ENCODE peak calls at places on chromosomes 1 and 21, in ten cellular contexts. T, G, I, O, U, R, Q, D, N and M are unnamed samples.

GRCh38 chr1:223403184-223403815 is 10.1 kb downstream of the CCDC185 start:
- DNase-seq in G (no peak), O (no peak), U (no peak), I (no peak), Q (no peak), N (no peak), R (no peak), T (no peak), D (no peak), M (no peak)

GRCh38 chr1:156104861-156105546 is 9.5 kb upstream of the LMNA start:
- DNase-seq in N (no peak), O (no peak), I (no peak), D (no peak), G (no peak), U (no peak), T (no peak), Q (no peak), R (no peak), M (no peak)

GRCh38 chr21:35217504-35218060 is 168.5 kb upstream of the RUNX1 start:
- DNase-seq in O (no peak), U (no peak), G (no peak), D (no peak), T (no peak), I (no peak), R (no peak), N (no peak), Q (no peak), M (no peak)

GRCh38 chr1:169003864-169004516 is 102.5 kb upstream of the ATP1B1 start:
- DNase-seq in U (peak), I (no peak), T (no peak), R (no peak), N (no peak), Q (no peak), D (no peak), O (no peak), G (no peak), M (no peak)

GRCh38 chr1:41494351-41495170 is 10.1 kb upstream of the EDN2 start:
- DNase-seq in G (no peak), D (no peak), R (no peak), Q (no peak), T (no peak), I (no peak), O (no peak), U (no peak), N (no peak), M (no peak)

GRCh38 chr1:211382182-211382713 is 55.6 kb downstream of the TRAF5 start:
- DNase-seq in U (no peak), Q (no peak), I (no peak), O (no peak), R (no peak), G (no peak), D (no peak), N (no peak), T (no peak), M (no peak)

GRCh38 chr1:182802006-182802798 is 12.6 kb downstream of the NPL start:
- DNase-seq in N (no peak), O (no peak), R (no peak), I (no peak), G (no peak), D (no peak), T (no peak), Q (no peak), U (no peak), M (peak)

GRCh38 chr1:235941852-235942624 is 75.3 kb upstream of the LYST start:
- DNase-seq in R (no peak), T (no peak), O (no peak), N (no peak), G (no peak), Q (no peak), I (no peak), U (no peak), D (no peak), M (no peak)

GRCh38 chr1:173554541-173555250 is 48.2 kb downstream of the SLC9C2 start:
- DNase-seq in R (no peak), U (no peak), I (no peak), G (no peak), N (no peak), Q (no peak), D (no peak), O (no peak), T (no peak), M (no peak)

GRCh38 chr1:24903560-24903954 is 26.5 kb downstream of the RUNX3 start:
- DNase-seq in G (peak), D (no peak), R (no peak), N (no peak), I (peak), Q (no peak), U (no peak), T (no peak), O (no peak), M (no peak)

GRCh38 chr1:206770531-206771352 is at the start of gene IL19:
- DNase-seq in G (peak), D (no peak), T (no peak), R (no peak), N (no peak), O (no peak), I (no peak), U (no peak), Q (no peak), M (no peak)

GRCh38 chr1:167601442-167602380 is 28.3 kb upstream of the RCSD1 start:
- DNase-seq in G (no peak), O (peak), U (peak), T (no peak), N (no peak), I (no peak), Q (peak), R (no peak), D (no peak), M (peak)

GRCh38 chr1:236795757-236796719 is 946 bp downstream of the MTR start:
- DNase-seq in G (no peak), U (no peak), R (no peak), D (no peak), N (no peak), T (no peak), I (no peak), Q (no peak), O (no peak), M (peak)

GRCh38 chr1:111833334-111833733 is 77.6 kb downstream of the DDX20 start:
- DNase-seq in O (no peak), I (no peak), D (no peak), T (no peak), U (no peak), Q (peak), R (no peak), G (no peak), N (no peak), M (peak)

GRCh38 chr1:246791303-246791918 is 67.2 kb downstream of the SCCPDH start:
- DNase-seq in T (no peak), D (no peak), I (no peak), U (no peak), R (no peak), Q (no peak), G (no peak), N (no peak), O (no peak), M (no peak)

GRCh38 chr1:99590578-99591209 is 55.2 kb upstream of the PALMD start:
- DNase-seq in G (peak), I (no peak), D (no peak), N (no peak), Q (no peak), O (no peak), R (no peak), U (peak), T (no peak), M (no peak)

GRCh38 chr1:17188217-17188616 is 16.7 kb upstream of the PADI1 start:
- DNase-seq in N (no peak), U (no peak), T (no peak), Q (no peak), O (no peak), R (no peak), I (no peak), D (no peak), G (no peak), M (no peak)

GRCh38 chr1:226601456-226601855 is 52.9 kb downstream of the STUM start:
- DNase-seq in I (no peak), T (no peak), O (no peak), G (no peak), Q (no peak), R (no peak), U (no peak), D (no peak), N (no peak), M (no peak)

GRCh38 chr1:201053155-201053860 is 29.8 kb upstream of the KIF21B start:
- DNase-seq in U (no peak), G (no peak), R (no peak), D (no peak), N (no peak), O (no peak), Q (no peak), I (no peak), T (no peak), M (no peak)

GRCh38 chr1:53656062-53656915 is 82.7 kb downstream of the GLIS1 start:
- DNase-seq in U (no peak), D (no peak), G (no peak), T (no peak), O (no peak), Q (no peak), N (no peak), R (no peak), I (no peak), M (peak)

GRCh38 chr1:52904590-52905375 is 16.8 kb downstream of the ECHDC2 start:
- DNase-seq in D (no peak), N (no peak), G (peak), Q (no peak), T (no peak), U (no peak), O (no peak), I (no peak), R (no peak), M (no peak)

GRCh38 chr1:9539829-9540550 is 725 bp downstream of the SLC25A33 start:
- DNase-seq in I (peak), D (peak), Q (no peak), G (peak), O (peak), T (no peak), R (peak), U (peak), N (no peak), M (no peak)

GRCh38 chr1:23816361-23816760 is 8.9 kb downstream of the HMGCL start:
- DNase-seq in R (no peak), N (no peak), O (no peak), I (no peak), T (no peak), Q (no peak), G (no peak), D (no peak), U (no peak), M (no peak)

GRCh38 chr1:76764638-76765572 is 102.4 kb upstream of the ST6GALNAC5 start:
- DNase-seq in R (peak), U (no peak), T (no peak), Q (no peak), G (no peak), N (no peak), I (no peak), O (no peak), D (no peak), M (peak)

GRCh38 chr1:93598396-93598795 is 83.2 kb downstream of the BCAR3 start:
- DNase-seq in D (no peak), U (no peak), R (no peak), O (no peak), I (no peak), N (no peak), G (no peak), Q (no peak), T (no peak), M (no peak)

GRCh38 chr1:145846191-145846590 is 761 bp downstream of the NUDT17 start:
- DNase-seq in D (no peak), R (peak), T (no peak), U (no peak), G (peak), I (no peak), O (peak), Q (peak), N (no peak), M (peak)

GRCh38 chr21:46095106-46095719 is 2.7 kb upstream of the COL6A2 start:
- DNase-seq in G (no peak), D (no peak), O (no peak), Q (no peak), R (no peak), U (peak), T (no peak), N (no peak), I (peak), M (no peak)

GRCh38 chr1:52237430-52237829 is 95.5 kb downstream of the ZFYVE9 start:
- DNase-seq in I (no peak), T (no peak), R (no peak), Q (no peak), N (no peak), O (no peak), U (no peak), G (peak), D (no peak), M (no peak)

GRCh38 chr21:38712076-38712475 is 93.7 kb upstream of the ETS2 start:
- DNase-seq in G (peak), T (no peak), Q (no peak), O (no peak), R (peak), N (no peak), D (no peak), U (no peak), I (no peak), M (peak)

GRCh38 chr1:178311164-178311563 is 185.6 kb downstream of the CLEC20A start:
- DNase-seq in G (no peak), Q (no peak), R (no peak), N (no peak), I (no peak), U (no peak), O (no peak), D (no peak), T (no peak), M (no peak)

GRCh38 chr1:95309031-95309459 is 75.0 kb downstream of the RWDD3 start:
- DNase-seq in R (peak), G (peak), D (no peak), U (no peak), I (no peak), T (no peak), O (no peak), Q (peak), N (no peak), M (peak)

GRCh38 chr21:43808832-43809251 is 19.5 kb downstream of the RRP1 start:
- DNase-seq in I (no peak), R (no peak), Q (no peak), G (no peak), U (no peak), D (no peak), T (no peak), N (no peak), O (no peak), M (no peak)

GRCh38 chr1:38860464-38860816 is 868 bp upstream of the RRAGC start:
- DNase-seq in N (no peak), G (no peak), T (no peak), U (no peak), Q (no peak), R (no peak), O (no peak), D (no peak), I (no peak), M (no peak)